ENCODE peak calls at places on chromosomes 7 and 10, in five cellular contexts. G, U, W, A and V are unnamed samples.

GRCh38 chr10:25552283-25552919 is 377.6 kb downstream of the GPR158 start:
- DNase-seq in U (no peak), W (no peak), G (no peak), A (no peak), V (no peak)

GRCh38 chr10:114306116-114306973 is 67.3 kb downstream of the VWA2 start:
- DNase-seq in W (no peak), A (no peak), G (no peak), U (peak), V (peak)

GRCh38 chr7:143408247-143408685 is 390 bp downstream of the EPHA1 start:
- DNase-seq in G (no peak), U (no peak), W (no peak), A (no peak), V (no peak)

GRCh38 chr10:49368256-49368655 is 27.6 kb downstream of the DRGX start:
- DNase-seq in U (no peak), A (no peak), W (no peak), G (no peak), V (no peak)

GRCh38 chr7:8201846-8202441 is 60.0 kb downstream of the ICA1 start:
- DNase-seq in U (no peak), G (no peak), A (no peak), W (no peak), V (no peak)

GRCh38 chr10:95214793-95215192 is 20.8 kb downstream of the ACSM6 start:
- DNase-seq in G (no peak), W (no peak), U (peak), A (no peak), V (peak)

GRCh38 chr10:44390585-44391072 is 5.7 kb upstream of the CXCL12 start:
- DNase-seq in A (no peak), U (no peak), W (no peak), G (no peak), V (no peak)

GRCh38 chr10:58781873-58782488 is 269.3 kb downstream of the BICC1 start:
- DNase-seq in A (no peak), U (peak), G (peak), W (no peak), V (peak)

GRCh38 chr7:30522163-30522562 is 17.5 kb upstream of the GGCT start:
- DNase-seq in G (no peak), A (no peak), W (no peak), U (no peak), V (no peak)

GRCh38 chr7:121304259-121304658 is 24.5 kb upstream of the WNT16 start:
- DNase-seq in U (no peak), G (no peak), A (no peak), W (no peak), V (no peak)

GRCh38 chr7:50552921-50553320 is 12.3 kb downstream of the DDC start:
- DNase-seq in G (peak), U (peak), W (no peak), A (no peak), V (peak)

GRCh38 chr10:287814-288213 is 152.6 kb downstream of the ZMYND11 start:
- DNase-seq in A (no peak), G (no peak), U (peak), W (no peak), V (no peak)

DNA sequence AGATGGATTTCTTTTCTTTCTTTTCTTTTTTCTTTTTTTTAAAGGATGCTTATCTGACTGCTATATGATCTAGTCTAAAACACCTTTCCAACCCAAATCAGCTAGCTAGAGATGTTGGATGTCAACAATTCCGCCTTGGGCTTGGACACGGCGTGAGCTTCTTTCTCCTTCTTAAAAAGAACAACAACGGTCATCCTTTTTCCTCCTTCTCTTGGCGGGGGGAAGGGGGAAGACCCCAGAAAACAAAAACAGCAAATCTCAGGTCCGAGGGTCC is 1.0 kb downstream of the BEND7 start:
- DNase-seq in U (no peak), W (no peak), A (no peak), G (no peak), V (no peak)
- H3K4me3 ChIP-seq in U (peak), W (peak), A (no peak), G (peak), V (peak)

GRCh38 chr10:101144053-101144452 is 13.0 kb downstream of the TLX1 start:
- DNase-seq in U (no peak), G (no peak), W (no peak), A (no peak), V (no peak)

GRCh38 chr10:101143354-101143648 is 12.2 kb downstream of the TLX1 start:
- DNase-seq in W (no peak), A (no peak), U (no peak), G (no peak), V (no peak)

GRCh38 chr10:101140950-101141621 is 10.0 kb downstream of the TLX1 start:
- DNase-seq in A (no peak), W (no peak), G (no peak), U (no peak), V (no peak)

GRCh38 chr10:101141622-101142532 is 10.8 kb downstream of the TLX1 start:
- DNase-seq in W (peak), A (peak), U (peak), G (peak), V (peak)

DNA sequence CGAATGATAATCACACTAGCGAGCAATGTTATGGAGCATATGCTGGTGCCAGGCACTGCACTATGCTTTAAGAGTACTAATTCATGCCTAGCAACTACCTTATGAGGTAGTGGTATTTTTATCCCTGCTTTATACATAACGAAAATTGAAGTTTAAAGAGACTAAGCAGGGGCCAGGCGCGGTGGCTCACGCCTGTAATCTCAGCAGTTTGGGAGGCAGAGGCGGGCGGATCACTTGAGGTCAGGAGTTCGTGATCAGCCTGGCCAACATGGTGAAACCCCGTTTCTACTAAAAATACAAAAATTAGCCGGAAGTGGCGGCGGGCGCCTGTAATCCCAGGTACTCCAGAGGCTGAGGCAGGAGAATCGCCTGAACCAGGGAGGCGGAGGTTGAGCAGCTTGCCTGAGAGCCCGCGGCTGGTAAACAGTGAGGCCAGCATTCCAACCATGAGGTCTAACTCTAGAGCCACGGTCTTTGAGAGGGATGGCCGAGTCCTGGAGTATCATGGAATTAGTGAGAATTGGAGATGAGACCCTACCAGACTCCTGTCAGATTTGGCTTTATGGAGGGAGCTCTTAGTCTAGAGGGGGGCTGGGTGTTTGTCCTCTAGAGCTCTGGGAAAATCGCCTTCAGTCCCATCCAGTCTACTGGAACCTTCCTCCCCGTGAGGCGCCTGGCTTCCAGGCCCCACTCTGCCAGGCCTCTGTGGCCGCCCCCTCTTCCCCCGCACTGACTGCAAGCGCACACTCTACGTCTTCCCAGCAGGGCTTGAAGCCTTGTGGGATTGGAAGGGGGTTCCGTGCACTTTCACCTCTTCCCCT is 11.6 kb downstream of the TLX1 start:
- DNase-seq in G (no peak), W (no peak), A (no peak), U (no peak), V (no peak)
- TF ChIP-seq CTCF in G (no peak), W (no peak), A (no peak), U (no peak), V (no peak)

DNA sequence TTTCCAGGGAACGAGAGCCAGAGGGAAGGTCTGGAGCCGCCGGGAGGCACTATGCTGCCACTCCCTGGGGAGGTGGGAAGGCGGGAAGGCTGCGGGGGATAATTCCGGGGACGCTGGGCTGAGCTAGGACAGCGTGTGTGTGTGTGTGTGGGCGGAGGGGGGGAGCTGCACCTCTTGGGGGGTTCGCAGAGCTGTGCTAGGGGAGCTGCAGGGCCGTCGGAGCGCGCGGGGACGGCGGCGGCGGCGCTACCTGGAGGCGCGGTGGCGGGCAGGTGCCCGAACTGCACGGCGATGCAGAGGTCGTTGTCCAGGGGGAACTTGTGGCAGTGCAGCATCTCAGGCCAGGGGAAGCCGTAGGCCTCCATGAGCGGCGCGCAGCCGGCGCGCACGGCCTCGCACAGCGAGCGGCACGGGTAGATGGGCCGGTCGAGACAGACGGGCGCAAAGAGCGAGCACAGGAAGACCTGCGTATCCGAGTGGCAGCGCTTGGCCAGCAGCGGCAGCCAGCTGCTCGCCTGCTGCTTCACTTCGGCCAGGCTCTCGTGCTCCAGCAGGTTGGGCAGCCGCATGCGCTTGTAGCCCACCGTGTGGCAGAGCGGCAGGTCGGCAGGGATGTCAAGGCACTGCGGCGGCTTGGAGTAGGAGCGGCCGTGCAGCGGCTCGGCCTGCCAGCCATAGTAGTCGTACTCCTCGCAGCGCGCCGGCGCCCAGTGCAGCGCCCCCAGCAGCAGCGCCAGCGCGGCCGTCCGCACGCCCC is 566 bp downstream of the SFRP5 start:
- DNase-seq in W (peak), A (no peak), U (no peak), G (no peak), V (peak)
- H3K4me3 ChIP-seq in W (no peak), A (no peak), U (no peak), G (no peak), V (no peak)

GRCh38 chr7:44965937-44966730 is 12.7 kb downstream of the MYO1G start:
- DNase-seq in W (peak), U (no peak), A (no peak), G (no peak), V (no peak)

GRCh38 chr7:44969049-44969700 is 9.6 kb downstream of the MYO1G start:
- DNase-seq in U (no peak), A (no peak), G (no peak), W (peak), V (no peak)

GRCh38 chr7:44966731-44967538 is 11.9 kb downstream of the MYO1G start:
- DNase-seq in A (no peak), G (no peak), U (no peak), W (no peak), V (no peak)

GRCh38 chr7:44969701-44970494 is 8.9 kb downstream of the MYO1G start:
- DNase-seq in G (no peak), A (no peak), W (peak), U (no peak), V (no peak)

GRCh38 chr7:44967571-44968446 is 11.0 kb downstream of the MYO1G start:
- DNase-seq in U (no peak), A (no peak), G (no peak), W (peak), V (peak)
- TF ChIP-seq CTCF in U (peak), A (no peak), G (no peak), W (no peak), V (peak)

GRCh38 chr10:63554666-63555065 is 33.5 kb downstream of the REEP3 start:
- DNase-seq in A (peak), U (peak), W (peak), G (peak), V (peak)
- H3K4me3 ChIP-seq in A (no peak), U (peak), W (no peak), G (no peak), V (no peak)